ENCODE peak calls at places on chromosomes 3 and 15, in six cellular contexts. Y, S, O, U, M and A are unnamed samples.

GRCh38 chr15:39283531-39283930 is 297.3 kb upstream of the THBS1 start:
- DNase-seq in Y (no peak), S (no peak), O (no peak), U (no peak), M (peak), A (peak)

GRCh38 chr15:68719676-68720075 is 101.0 kb downstream of the ANP32A start:
- DNase-seq in Y (no peak), S (no peak), O (no peak), U (no peak), M (no peak), A (no peak)

GRCh38 chr3:53956591-53956990 is 64.9 kb upstream of the SELENOK start:
- DNase-seq in Y (no peak), S (no peak), O (peak), U (no peak), M (no peak), A (no peak)

GRCh38 chr15:49215768-49216739 is 46.0 kb downstream of the GALK2 start:
- DNase-seq in Y (no peak), S (no peak), O (peak), U (peak), M (no peak), A (no peak)

GRCh38 chr3:139537325-139537724 is 2.2 kb downstream of the RBP1 start:
- DNase-seq in Y (no peak), S (peak), O (no peak), U (peak), M (peak), A (peak)

GRCh38 chr3:11415099-11415498 is 142.9 kb downstream of the ATG7 start:
- DNase-seq in Y (no peak), S (no peak), O (no peak), U (no peak), M (peak), A (no peak)

GRCh38 chr15:73935547-73935946 is 9.3 kb downstream of the LOXL1 start:
- DNase-seq in Y (no peak), S (no peak), O (no peak), U (peak), M (no peak), A (no peak)

GRCh38 chr3:197204729-197205128 is 93.7 kb downstream of the DLG1 start:
- DNase-seq in Y (no peak), S (no peak), O (no peak), U (no peak), M (no peak), A (no peak)

GRCh38 chr3:114089675-114090074 is 33.1 kb downstream of the QTRT2 start:
- DNase-seq in Y (no peak), S (no peak), O (no peak), U (no peak), M (no peak), A (no peak)

GRCh38 chr3:127389415-127389814 is 101.6 kb upstream of the PRR20G start:
- DNase-seq in Y (no peak), S (no peak), O (no peak), U (peak), M (no peak), A (peak)

GRCh38 chr15:51121118-51121517 is 26.4 kb upstream of the TNFAIP8L3 start:
- DNase-seq in Y (no peak), S (no peak), O (no peak), U (peak), M (peak), A (peak)

GRCh38 chr3:114080201-114080600 is 23.7 kb downstream of the QTRT2 start:
- DNase-seq in Y (no peak), S (no peak), O (no peak), U (no peak), M (no peak), A (no peak)

GRCh38 chr3:114624047-114624445 is 330.2 kb downstream of the TIGIT start:
- DNase-seq in Y (no peak), S (no peak), O (no peak), U (peak), M (peak), A (peak)

GRCh38 chr3:126784254-126784653 is 80.2 kb downstream of the CHCHD6 start:
- DNase-seq in Y (no peak), S (no peak), O (no peak), U (no peak), M (no peak), A (no peak)

GRCh38 chr3:162337630-162338029 is 841.0 kb downstream of the OTOL1 start:
- DNase-seq in Y (no peak), S (no peak), O (no peak), U (no peak), M (peak), A (peak)

GRCh38 chr3:131453536-131453935 is 49.2 kb downstream of the MRPL3 start:
- DNase-seq in Y (no peak), S (no peak), O (no peak), U (no peak), M (no peak), A (no peak)

GRCh38 chr15:62369454-62369853 is 204.4 kb upstream of the C2CD4B start:
- DNase-seq in Y (no peak), S (no peak), O (no peak), U (no peak), M (no peak), A (no peak)

GRCh38 chr3:141623732-141624131 is 114.4 kb upstream of the RNF7 start:
- DNase-seq in Y (no peak), S (no peak), O (no peak), U (no peak), M (no peak), A (no peak)

GRCh38 chr3:184455991-184456390 is 76.1 kb downstream of the CHRD start:
- DNase-seq in Y (no peak), S (no peak), O (no peak), U (no peak), M (no peak), A (no peak)

GRCh38 chr3:97293596-97294131 is 470.9 kb upstream of the ARL6 start:
- DNase-seq in Y (no peak), S (no peak), O (no peak), U (no peak), M (no peak), A (no peak)

GRCh38 chr3:159232966-159233365 is 431.1 kb downstream of the MFSD1 start:
- DNase-seq in Y (no peak), S (no peak), O (no peak), U (no peak), M (no peak), A (no peak)

GRCh38 chr15:29601811-29602210 is 220.5 kb downstream of the TJP1 start:
- DNase-seq in Y (no peak), S (no peak), O (no peak), U (no peak), M (peak), A (no peak)

GRCh38 chr3:877001-877400 is 215.8 kb upstream of the CNTN6 start:
- DNase-seq in Y (no peak), S (no peak), O (no peak), U (no peak), M (peak), A (no peak)

GRCh38 chr15:66617137-66618090 is 51.6 kb upstream of the LCTL start:
- DNase-seq in Y (no peak), S (no peak), O (no peak), U (peak), M (peak), A (peak)

GRCh38 chr15:31387483-31388118 is 61.0 kb downstream of the KLF13 start:
- DNase-seq in Y (no peak), S (peak), O (peak), U (peak), M (peak), A (no peak)

GRCh38 chr3:176958560-176958959 is 238.7 kb downstream of the TBL1XR1 start:
- DNase-seq in Y (no peak), S (no peak), O (no peak), U (no peak), M (no peak), A (no peak)

GRCh38 chr3:129482721-129483120 is 42.7 kb downstream of the IFT122 start:
- DNase-seq in Y (no peak), S (no peak), O (no peak), U (no peak), M (no peak), A (no peak)

GRCh38 chr3:21654662-21655061 is 96.3 kb downstream of the ZNF385D start:
- DNase-seq in Y (no peak), S (no peak), O (no peak), U (no peak), M (peak), A (peak)

GRCh38 chr3:37741644-37742043 is 120.0 kb upstream of the CTDSPL start:
- DNase-seq in Y (no peak), S (peak), O (no peak), U (peak), M (no peak), A (peak)

GRCh38 chr3:13540332-13540995 is 8.5 kb upstream of the FBLN2 start:
- DNase-seq in Y (no peak), S (no peak), O (no peak), U (no peak), M (no peak), A (peak)

GRCh38 chr15:88950600-88951160 is 37.5 kb upstream of the MFGE8 start:
- DNase-seq in Y (no peak), S (no peak), O (no peak), U (no peak), M (no peak), A (no peak)